ENCODE peak calls at places on chromosomes 4 and X, in five cellular contexts. C, Z, S, U and E are unnamed samples.

GRCh38 chr4:70746179-70746839 is 24.5 kb downstream of the RUFY3 start:
- DNase-seq in C (no peak), Z (no peak), S (no peak), U (no peak), E (peak)

GRCh38 chr4:55793479-55793878 is 26.1 kb upstream of the EXOC1L start:
- DNase-seq in C (no peak), Z (peak), S (no peak), U (no peak), E (no peak)

GRCh38 chrX:72714471-72714916 is 388 bp upstream of the PHKA1 start:
- DNase-seq in C (no peak), Z (peak), S (peak), U (peak), E (peak)

GRCh38 chr4:87589531-87589930 is 18.8 kb upstream of the DSPP start:
- DNase-seq in C (peak), Z (no peak), S (peak), U (no peak), E (peak)

GRCh38 chr4:6573986-6574746 is 823 bp upstream of the MAN2B2 start:
- DNase-seq in C (no peak), Z (peak), S (no peak), U (no peak), E (no peak)

GRCh38 chr4:492412-492811 is 6.5 kb downstream of the ZNF721 start:
- DNase-seq in C (no peak), Z (no peak), S (no peak), U (no peak), E (no peak)

GRCh38 chrX:11437642-11438379 is 144.6 kb downstream of the AMELX start:
- DNase-seq in C (peak), Z (no peak), S (peak), U (no peak), E (peak)

GRCh38 chr4:78409612-78410202 is 141.9 kb upstream of the ANXA3 start:
- DNase-seq in C (no peak), Z (no peak), S (peak), U (no peak), E (no peak)

GRCh38 chrX:136880003-136880451 is 498 bp downstream of the RBMX start:
- DNase-seq in C (peak), Z (peak), S (no peak), U (peak), E (no peak)

GRCh38 chr4:56743550-56743949 is 62.5 kb upstream of the HOPX start:
- DNase-seq in C (no peak), Z (no peak), S (peak), U (no peak), E (peak)

GRCh38 chrX:7263961-7264360 is 116.0 kb upstream of the PUDP start:
- DNase-seq in C (no peak), Z (no peak), S (peak), U (no peak), E (no peak)

GRCh38 chr4:10182446-10183424 is 66.1 kb upstream of the WDR1 start:
- DNase-seq in C (no peak), Z (no peak), S (no peak), U (no peak), E (no peak)

GRCh38 chr4:184588893-184589292 is 60.4 kb downstream of the CASP3 start:
- DNase-seq in C (no peak), Z (no peak), S (no peak), U (no peak), E (no peak)

GRCh38 chr4:141002323-141002805 is 130.9 kb downstream of the RNF150 start:
- DNase-seq in C (no peak), Z (no peak), S (no peak), U (no peak), E (peak)

GRCh38 chr4:172942840-172943239 is 225.8 kb upstream of the GALNT7 start:
- DNase-seq in C (no peak), Z (no peak), S (no peak), U (no peak), E (no peak)

GRCh38 chr4:168098257-168098717 is 6.0 kb downstream of the ANXA10 start:
- DNase-seq in C (no peak), Z (no peak), S (peak), U (no peak), E (no peak)

GRCh38 chrX:43953218-43953617 is 20.0 kb downstream of the NDP start:
- DNase-seq in C (no peak), Z (no peak), S (peak), U (no peak), E (no peak)

GRCh38 chrX:120365320-120365719 is 3.4 kb downstream of the ATP1B4 start:
- DNase-seq in C (peak), Z (peak), S (peak), U (peak), E (peak)

GRCh38 chr4:680565-680930 is 6.2 kb downstream of the MYL5 start:
- DNase-seq in C (no peak), Z (peak), S (peak), U (no peak), E (no peak)

GRCh38 chr4:106315476-106315967 is 487 bp downstream of the TBCK start:
- DNase-seq in C (peak), Z (no peak), S (peak), U (peak), E (peak)

GRCh38 chr4:137768881-137769280 is 236.6 kb upstream of the PCDH18 start:
- DNase-seq in C (no peak), Z (no peak), S (no peak), U (no peak), E (no peak)

GRCh38 chr4:110487873-110488272 is 11.9 kb downstream of the ENPEP start:
- DNase-seq in C (peak), Z (peak), S (peak), U (no peak), E (peak)

GRCh38 chr4:39446842-39447573 is 11.7 kb downstream of the RPL9 start:
- DNase-seq in C (no peak), Z (peak), S (peak), U (peak), E (peak)

GRCh38 chr4:124936427-124936826 is 223.9 kb upstream of the ANKRD50 start:
- DNase-seq in C (no peak), Z (no peak), S (no peak), U (no peak), E (no peak)

GRCh38 chr4:99179626-99180025 is 35.5 kb upstream of the ADH4 start:
- DNase-seq in C (no peak), Z (no peak), S (no peak), U (no peak), E (no peak)

GRCh38 chr4:2761035-2761923 is 5.1 kb upstream of the TNIP2 start:
- DNase-seq in C (no peak), Z (peak), S (peak), U (no peak), E (peak)

GRCh38 chrX:135974279-135974856 is 580 bp upstream of the MMGT1 start:
- DNase-seq in C (peak), Z (peak), S (peak), U (peak), E (peak)

GRCh38 chr4:22877653-22878052 is 184.9 kb downstream of the GBA3 start:
- DNase-seq in C (no peak), Z (no peak), S (no peak), U (no peak), E (no peak)

GRCh38 chr4:121182296-121182695 is 18.2 kb upstream of the TNIP3 start:
- DNase-seq in C (peak), Z (no peak), S (peak), U (no peak), E (no peak)

GRCh38 chrX:72475338-72475737 is 97.3 kb downstream of the HDAC8 start:
- DNase-seq in C (no peak), Z (peak), S (peak), U (no peak), E (no peak)

DNA sequence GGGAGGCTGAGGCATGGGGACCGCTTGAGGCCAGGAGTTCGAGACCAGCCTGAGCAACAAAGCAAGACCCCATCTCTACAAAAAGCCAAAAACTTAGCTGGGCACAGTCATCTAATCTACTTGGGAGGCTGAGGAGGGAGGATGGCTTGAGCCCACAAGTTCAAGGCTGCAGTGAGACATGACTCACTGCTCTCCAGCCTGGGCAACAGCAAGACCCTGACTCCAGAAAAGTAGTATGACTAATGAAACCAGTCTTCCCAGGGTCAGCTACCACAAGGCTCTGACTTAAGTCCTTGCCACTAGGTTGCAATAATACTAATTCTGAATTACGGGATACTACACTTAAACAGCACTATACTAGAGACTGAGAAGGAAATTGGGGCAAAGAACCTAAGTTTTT is 33.1 kb downstream of the ERVMER34-1 start:
- DNase-seq in C (no peak), Z (no peak), S (peak), U (no peak), E (no peak)
- TF ChIP-seq EZH2phosphoT487 in C (no peak), Z (no peak), S (no peak), U (no peak), E (no peak)

GRCh38 chr4:8318509-8318908 is 49.0 kb downstream of the HTRA3 start:
- DNase-seq in C (no peak), Z (no peak), S (no peak), U (no peak), E (no peak)

GRCh38 chr4:8315343-8316250 is 46.0 kb downstream of the HTRA3 start:
- DNase-seq in C (peak), Z (peak), S (peak), U (peak), E (peak)

GRCh38 chr4:8317474-8317873 is 47.9 kb downstream of the HTRA3 start:
- DNase-seq in C (no peak), Z (no peak), S (no peak), U (no peak), E (no peak)

GRCh38 chr4:8316251-8316771 is 46.8 kb downstream of the HTRA3 start:
- DNase-seq in C (no peak), Z (peak), S (no peak), U (no peak), E (no peak)

DNA sequence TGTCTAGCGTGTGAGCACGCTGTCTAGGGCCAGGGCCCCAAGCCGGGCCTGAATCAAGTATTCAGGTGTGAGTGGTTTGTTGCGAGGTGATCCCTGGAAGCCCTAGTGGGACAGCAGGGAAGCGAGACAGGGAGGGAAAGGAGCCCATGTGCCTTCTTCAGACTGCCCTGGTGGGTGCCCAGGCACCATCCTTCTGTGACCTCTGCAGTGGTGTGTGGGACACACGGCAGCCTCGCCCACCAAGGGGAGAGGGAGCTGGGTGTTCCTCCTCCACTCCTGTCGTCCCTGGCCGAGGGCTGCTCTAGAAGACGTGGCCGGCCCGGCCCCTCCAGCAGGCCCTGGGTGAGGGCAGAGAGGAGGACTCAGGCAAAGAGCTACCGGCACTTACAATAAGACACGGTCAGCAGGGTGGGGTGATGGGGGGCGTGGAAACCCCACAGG is 47.4 kb downstream of the HTRA3 start:
- DNase-seq in C (no peak), Z (no peak), S (no peak), U (no peak), E (no peak)
- TF ChIP-seq EZH2phosphoT487 in C (no peak), Z (no peak), S (no peak), U (no peak), E (no peak)

DNA sequence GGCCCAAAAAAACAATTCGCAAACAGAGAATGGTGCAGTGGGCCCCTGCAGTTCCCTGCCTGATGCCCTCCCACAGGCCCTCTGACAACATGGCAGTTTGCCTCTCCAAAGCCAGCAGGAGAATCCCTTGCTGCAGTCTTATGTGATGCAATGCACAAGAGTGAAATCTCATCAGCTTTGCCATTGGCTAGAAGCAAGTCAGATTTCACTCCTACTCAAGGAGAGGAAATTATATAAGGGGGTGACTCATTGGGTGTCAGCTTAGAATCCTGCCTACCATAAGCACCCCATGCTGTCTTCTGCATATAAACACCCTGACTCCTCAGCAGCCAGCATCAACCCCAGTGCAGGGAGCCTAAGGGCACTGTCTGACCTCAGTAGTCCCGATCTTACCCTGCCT is 157.3 kb upstream of the LDB2 start:
- DNase-seq in C (no peak), Z (no peak), S (no peak), U (no peak), E (no peak)
- TF ChIP-seq EZH2phosphoT487 in C (no peak), Z (no peak), S (no peak), U (no peak), E (no peak)

DNA sequence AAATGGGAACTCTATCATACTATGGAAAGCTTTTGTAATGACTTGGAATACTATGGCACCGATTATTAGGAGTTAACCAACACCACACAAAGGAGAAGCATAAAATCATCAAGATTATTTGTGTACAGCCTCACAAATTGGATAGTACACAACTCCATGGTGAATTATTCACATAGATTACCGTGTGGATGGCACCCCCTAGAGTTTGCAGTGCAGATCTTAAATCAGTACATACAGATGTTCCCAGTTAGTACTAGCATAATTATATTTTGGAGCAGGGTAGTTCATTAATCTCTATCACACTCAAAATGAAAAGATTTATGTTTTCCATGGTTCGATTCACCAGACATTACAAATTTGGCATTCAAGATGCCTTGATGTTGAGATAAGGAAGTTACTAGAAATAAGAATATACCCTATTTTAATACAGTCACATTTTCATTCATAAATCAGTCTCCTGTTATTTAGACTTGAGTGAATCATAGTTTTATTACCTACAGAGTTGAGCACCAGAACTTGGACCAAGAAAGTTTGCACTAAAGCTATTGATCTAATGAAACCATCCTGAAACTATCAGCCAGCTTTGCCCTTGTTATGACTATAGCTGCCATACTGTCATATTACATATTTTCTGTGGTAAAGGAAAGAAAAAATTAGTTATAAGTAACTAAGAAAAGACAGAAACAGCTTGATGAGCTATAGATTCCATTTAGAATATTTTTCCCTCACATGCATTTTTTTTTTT is 531.8 kb downstream of the GLUD2 start:
- DNase-seq in C (peak), Z (peak), S (peak), U (peak), E (peak)
- TF ChIP-seq EZH2phosphoT487 in C (no peak), Z (no peak), S (no peak), U (no peak), E (no peak)

GRCh38 chrX:102930990-102931756 is 5.9 kb upstream of the RAB40AL start:
- DNase-seq in C (no peak), Z (no peak), S (peak), U (no peak), E (no peak)

GRCh38 chrX:102934624-102935023 is 2.4 kb upstream of the RAB40AL start:
- DNase-seq in C (peak), Z (peak), S (peak), U (peak), E (peak)
- TF ChIP-seq EZH2phosphoT487 in C (no peak), Z (no peak), S (no peak), U (no peak), E (no peak)

DNA sequence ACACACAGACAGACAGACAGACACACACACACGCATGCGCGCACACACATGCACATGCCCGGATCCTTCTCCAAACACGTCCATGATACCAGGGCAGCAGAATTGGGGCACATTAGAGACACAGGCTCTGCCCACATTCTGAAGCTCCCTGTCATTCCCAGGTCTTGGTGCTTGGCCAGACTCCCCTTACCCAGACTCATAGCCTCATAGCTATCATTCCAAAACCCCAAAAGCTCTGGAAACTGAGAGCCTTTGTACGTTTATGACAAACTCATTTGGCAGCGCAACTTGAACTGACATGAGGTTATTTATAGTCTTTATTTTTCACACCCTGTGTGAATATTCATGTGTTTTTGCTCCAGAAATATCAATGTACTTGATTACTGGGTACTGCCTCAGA is 44.8 kb downstream of the RTL9 start:
- DNase-seq in C (no peak), Z (no peak), S (no peak), U (no peak), E (no peak)
- TF ChIP-seq EZH2phosphoT487 in C (no peak), Z (no peak), S (no peak), U (no peak), E (no peak)